ENCODE peak calls at places on chromosomes 13 and 19, in ten cellular contexts. One of them, this sample, is unnamed.

GRCh38 chr13:94323746-94324408 is 155.6 kb downstream of the DCT start:
- DNase-seq in breast epithelium: no peak
- DNase-seq in GM12865: peak; percentile 62
- DNase-seq in cardiac fibroblast: no peak
- DNase-seq in body of pancreas: no peak
- DNase-seq in PC-3: no peak
- DNase-seq in right lobe of liver: no peak
- DNase-seq in adipocyte: no peak
- DNase-seq in naive thymus-derived CD4-positive, alpha-beta T cell: no peak
- DNase-seq in epithelial cell of proximal tubule: no peak
- DNase-seq in this sample: no peak

GRCh38 chr13:69324109-69324886 is 783.3 kb upstream of the ATXN8OS start:
- DNase-seq in breast epithelium: no peak
- DNase-seq in GM12865: peak; percentile 14
- DNase-seq in cardiac fibroblast: peak; percentile 1
- DNase-seq in body of pancreas: no peak
- DNase-seq in PC-3: peak; percentile 42
- DNase-seq in right lobe of liver: no peak
- DNase-seq in adipocyte: peak; percentile 0
- DNase-seq in naive thymus-derived CD4-positive, alpha-beta T cell: no peak
- DNase-seq in epithelial cell of proximal tubule: peak; percentile 12
- DNase-seq in this sample: no peak

GRCh38 chr13:97310809-97311436 is 88.8 kb downstream of the MBNL2 start:
- DNase-seq in breast epithelium: no peak
- DNase-seq in GM12865: no peak
- DNase-seq in cardiac fibroblast: no peak
- DNase-seq in body of pancreas: no peak
- DNase-seq in PC-3: no peak
- DNase-seq in right lobe of liver: no peak
- DNase-seq in adipocyte: no peak
- DNase-seq in naive thymus-derived CD4-positive, alpha-beta T cell: no peak
- DNase-seq in epithelial cell of proximal tubule: no peak
- DNase-seq in this sample: no peak

GRCh38 chr13:113855931-113856715 is 7.8 kb downstream of the GAS6 start:
- DNase-seq in breast epithelium: peak; percentile 39
- DNase-seq in GM12865: no peak
- DNase-seq in cardiac fibroblast: no peak
- DNase-seq in body of pancreas: peak; percentile 1
- DNase-seq in PC-3: no peak
- DNase-seq in right lobe of liver: no peak
- DNase-seq in adipocyte: no peak
- DNase-seq in naive thymus-derived CD4-positive, alpha-beta T cell: no peak
- DNase-seq in epithelial cell of proximal tubule: no peak
- DNase-seq in this sample: no peak

GRCh38 chr13:80084086-80084676 is 256.7 kb downstream of the SPRY2 start:
- DNase-seq in breast epithelium: no peak
- DNase-seq in GM12865: no peak
- DNase-seq in cardiac fibroblast: peak; percentile 98
- DNase-seq in body of pancreas: peak; percentile 13
- DNase-seq in PC-3: peak; percentile 64
- DNase-seq in right lobe of liver: no peak
- DNase-seq in adipocyte: peak; percentile 94
- DNase-seq in naive thymus-derived CD4-positive, alpha-beta T cell: no peak
- DNase-seq in epithelial cell of proximal tubule: peak; percentile 52
- DNase-seq in this sample: no peak

GRCh38 chr19:41412953-41413352 is 14.2 kb downstream of the B3GNT8 start:
- DNase-seq in breast epithelium: no peak
- DNase-seq in GM12865: no peak
- DNase-seq in cardiac fibroblast: no peak
- DNase-seq in body of pancreas: no peak
- DNase-seq in PC-3: no peak
- DNase-seq in right lobe of liver: no peak
- DNase-seq in adipocyte: no peak
- DNase-seq in naive thymus-derived CD4-positive, alpha-beta T cell: no peak
- DNase-seq in epithelial cell of proximal tubule: no peak
- DNase-seq in this sample: no peak

GRCh38 chr13:89454736-89455135 is 1783.6 kb downstream of the SLITRK5 start:
- DNase-seq in breast epithelium: no peak
- DNase-seq in GM12865: no peak
- DNase-seq in cardiac fibroblast: no peak
- DNase-seq in body of pancreas: no peak
- DNase-seq in PC-3: peak; percentile 32
- DNase-seq in right lobe of liver: no peak
- DNase-seq in adipocyte: no peak
- DNase-seq in naive thymus-derived CD4-positive, alpha-beta T cell: no peak
- DNase-seq in epithelial cell of proximal tubule: no peak
- DNase-seq in this sample: no peak

GRCh38 chr13:81395368-81395767 is 1054.4 kb upstream of the SPRY2 start:
- DNase-seq in breast epithelium: no peak
- DNase-seq in GM12865: no peak
- DNase-seq in cardiac fibroblast: no peak
- DNase-seq in body of pancreas: no peak
- DNase-seq in PC-3: no peak
- DNase-seq in right lobe of liver: no peak
- DNase-seq in adipocyte: no peak
- DNase-seq in naive thymus-derived CD4-positive, alpha-beta T cell: no peak
- DNase-seq in epithelial cell of proximal tubule: no peak
- DNase-seq in this sample: no peak

GRCh38 chr19:29188704-29189375 is 24.1 kb downstream of the UQCRFS1 start:
- DNase-seq in breast epithelium: no peak
- DNase-seq in GM12865: no peak
- DNase-seq in cardiac fibroblast: peak; percentile 45
- DNase-seq in body of pancreas: no peak
- DNase-seq in PC-3: no peak
- DNase-seq in right lobe of liver: no peak
- DNase-seq in adipocyte: peak; percentile 4
- DNase-seq in naive thymus-derived CD4-positive, alpha-beta T cell: no peak
- DNase-seq in epithelial cell of proximal tubule: no peak
- DNase-seq in this sample: no peak

GRCh38 chr13:33510350-33510749 is 224.8 kb upstream of the STARD13 start:
- DNase-seq in breast epithelium: no peak
- DNase-seq in GM12865: no peak
- DNase-seq in cardiac fibroblast: no peak
- DNase-seq in body of pancreas: no peak
- DNase-seq in PC-3: no peak
- DNase-seq in right lobe of liver: no peak
- DNase-seq in adipocyte: no peak
- DNase-seq in naive thymus-derived CD4-positive, alpha-beta T cell: no peak
- DNase-seq in epithelial cell of proximal tubule: no peak
- DNase-seq in this sample: no peak

GRCh38 chr13:41199526-41199925 is 5.2 kb upstream of the KBTBD7 start:
- DNase-seq in breast epithelium: no peak
- DNase-seq in GM12865: peak; percentile 15
- DNase-seq in cardiac fibroblast: no peak
- DNase-seq in body of pancreas: no peak
- DNase-seq in PC-3: no peak
- DNase-seq in right lobe of liver: no peak
- DNase-seq in adipocyte: peak; percentile 97
- DNase-seq in naive thymus-derived CD4-positive, alpha-beta T cell: no peak
- DNase-seq in epithelial cell of proximal tubule: no peak
- DNase-seq in this sample: no peak

GRCh38 chr19:58261968-58262921 is 16.5 kb upstream of the ZNF8 start:
- DNase-seq in breast epithelium: no peak
- DNase-seq in GM12865: peak; percentile 18
- DNase-seq in cardiac fibroblast: peak; percentile 29
- DNase-seq in body of pancreas: no peak
- DNase-seq in PC-3: peak; percentile 29
- DNase-seq in right lobe of liver: no peak
- DNase-seq in adipocyte: no peak
- DNase-seq in naive thymus-derived CD4-positive, alpha-beta T cell: no peak
- DNase-seq in epithelial cell of proximal tubule: no peak
- DNase-seq in this sample: no peak

GRCh38 chr19:8085606-8086464 is 33.3 kb downstream of the CCL25 start:
- DNase-seq in breast epithelium: no peak
- DNase-seq in GM12865: no peak
- DNase-seq in cardiac fibroblast: no peak
- DNase-seq in body of pancreas: no peak
- DNase-seq in PC-3: peak; percentile 77
- DNase-seq in right lobe of liver: peak; percentile 79
- DNase-seq in adipocyte: no peak
- DNase-seq in naive thymus-derived CD4-positive, alpha-beta T cell: no peak
- DNase-seq in epithelial cell of proximal tubule: no peak
- DNase-seq in this sample: no peak

GRCh38 chr19:7746903-7747884 is at the start of gene CD209:
- DNase-seq in breast epithelium: peak; percentile 22
- DNase-seq in GM12865: no peak
- DNase-seq in cardiac fibroblast: no peak
- DNase-seq in body of pancreas: no peak
- DNase-seq in PC-3: no peak
- DNase-seq in right lobe of liver: no peak
- DNase-seq in adipocyte: no peak
- DNase-seq in naive thymus-derived CD4-positive, alpha-beta T cell: no peak
- DNase-seq in epithelial cell of proximal tubule: no peak
- DNase-seq in this sample: no peak

GRCh38 chr13:32840840-32841713 is 175.1 kb upstream of the KL start:
- DNase-seq in breast epithelium: no peak
- DNase-seq in GM12865: peak; percentile 88
- DNase-seq in cardiac fibroblast: no peak
- DNase-seq in body of pancreas: no peak
- DNase-seq in PC-3: no peak
- DNase-seq in right lobe of liver: no peak
- DNase-seq in adipocyte: no peak
- DNase-seq in naive thymus-derived CD4-positive, alpha-beta T cell: no peak
- DNase-seq in epithelial cell of proximal tubule: no peak
- DNase-seq in this sample: no peak

GRCh38 chr13:88248393-88248792 is 577.2 kb downstream of the SLITRK5 start:
- DNase-seq in breast epithelium: no peak
- DNase-seq in GM12865: no peak
- DNase-seq in cardiac fibroblast: no peak
- DNase-seq in body of pancreas: no peak
- DNase-seq in PC-3: no peak
- DNase-seq in right lobe of liver: no peak
- DNase-seq in adipocyte: no peak
- DNase-seq in naive thymus-derived CD4-positive, alpha-beta T cell: no peak
- DNase-seq in epithelial cell of proximal tubule: no peak
- DNase-seq in this sample: no peak

GRCh38 chr19:36330226-36330625 is 48.8 kb downstream of the ZFP14 start:
- DNase-seq in breast epithelium: no peak
- DNase-seq in GM12865: no peak
- DNase-seq in cardiac fibroblast: no peak
- DNase-seq in body of pancreas: no peak
- DNase-seq in PC-3: no peak
- DNase-seq in right lobe of liver: no peak
- DNase-seq in adipocyte: no peak
- DNase-seq in naive thymus-derived CD4-positive, alpha-beta T cell: no peak
- DNase-seq in epithelial cell of proximal tubule: no peak
- DNase-seq in this sample: no peak
- H3K4me3 ChIP-seq in breast epithelium: peak overlapping the region; percentile 78
- H3K4me3 ChIP-seq in GM12865: no peak overlapping the region
- H3K4me3 ChIP-seq in cardiac fibroblast: no peak overlapping the region
- H3K4me3 ChIP-seq in body of pancreas: no peak overlapping the region
- H3K4me3 ChIP-seq in PC-3: no peak overlapping the region
- H3K4me3 ChIP-seq in right lobe of liver: no peak overlapping the region
- H3K4me3 ChIP-seq in adipocyte: no peak overlapping the region
- H3K4me3 ChIP-seq in naive thymus-derived CD4-positive, alpha-beta T cell: no peak overlapping the region
- H3K4me3 ChIP-seq in epithelial cell of proximal tubule: peak overlapping the region; percentile 65
- H3K4me3 ChIP-seq in this sample: no peak overlapping the region

DNA sequence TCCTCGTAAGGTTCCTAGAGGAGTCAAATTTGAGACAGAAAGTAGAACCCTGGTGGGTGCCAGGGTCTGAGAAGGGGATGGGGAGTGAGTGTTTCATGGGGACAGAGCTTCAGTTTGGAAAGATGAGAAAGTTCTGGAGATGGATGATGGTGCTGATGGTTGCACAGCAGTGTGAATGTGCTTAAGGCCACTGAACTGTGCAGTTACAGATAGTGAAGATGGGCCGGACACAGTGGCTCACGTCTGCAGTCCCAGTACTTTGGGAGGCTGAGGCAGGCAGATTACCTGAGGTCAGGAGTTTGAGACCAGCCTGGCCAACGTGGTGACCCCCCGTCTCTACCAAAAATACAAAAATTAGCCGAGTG is 917 bp downstream of the SPC24 start:
- DNase-seq in breast epithelium: no peak
- DNase-seq in GM12865: no peak
- DNase-seq in cardiac fibroblast: no peak
- DNase-seq in body of pancreas: no peak
- DNase-seq in PC-3: no peak
- DNase-seq in right lobe of liver: no peak
- DNase-seq in adipocyte: no peak
- DNase-seq in naive thymus-derived CD4-positive, alpha-beta T cell: no peak
- DNase-seq in epithelial cell of proximal tubule: no peak
- DNase-seq in this sample: no peak
- H3K4me3 ChIP-seq in breast epithelium: no peak overlapping the region
- H3K4me3 ChIP-seq in GM12865: peak overlapping the region; percentile 100
- H3K4me3 ChIP-seq in cardiac fibroblast: no peak overlapping the region
- H3K4me3 ChIP-seq in body of pancreas: no peak overlapping the region
- H3K4me3 ChIP-seq in PC-3: peak overlapping the region; percentile 94
- H3K4me3 ChIP-seq in right lobe of liver: no peak overlapping the region
- H3K4me3 ChIP-seq in adipocyte: no peak overlapping the region
- H3K4me3 ChIP-seq in naive thymus-derived CD4-positive, alpha-beta T cell: no peak overlapping the region
- H3K4me3 ChIP-seq in epithelial cell of proximal tubule: peak overlapping the region; percentile 67
- H3K4me3 ChIP-seq in this sample: no peak overlapping the region

DNA sequence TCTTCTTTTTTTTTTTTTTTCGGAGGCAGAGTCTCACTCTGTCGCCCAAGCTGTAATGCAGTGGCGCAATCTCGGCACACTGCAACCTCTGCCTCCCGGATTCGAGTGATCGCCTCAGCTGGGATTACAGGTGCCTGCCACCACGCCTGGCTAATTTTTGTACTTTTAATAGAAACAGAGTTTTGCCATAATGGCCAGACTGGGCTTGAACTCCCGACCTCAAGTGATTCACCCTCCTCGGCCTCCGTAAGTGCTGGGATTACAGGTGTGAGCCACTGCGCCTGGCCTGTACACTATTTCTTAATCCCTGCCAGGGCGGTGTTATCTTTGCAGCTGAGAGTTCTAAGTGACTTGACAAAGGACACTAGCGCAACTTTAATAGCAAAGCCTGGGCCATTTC is 36.9 kb upstream of the LSM14A start:
- DNase-seq in breast epithelium: no peak
- DNase-seq in GM12865: no peak
- DNase-seq in cardiac fibroblast: no peak
- DNase-seq in body of pancreas: peak; percentile 84
- DNase-seq in PC-3: no peak
- DNase-seq in right lobe of liver: no peak
- DNase-seq in adipocyte: no peak
- DNase-seq in naive thymus-derived CD4-positive, alpha-beta T cell: no peak
- DNase-seq in epithelial cell of proximal tubule: peak; percentile 35
- DNase-seq in this sample: peak; percentile 74
- H3K4me3 ChIP-seq in breast epithelium: no peak overlapping the region
- H3K4me3 ChIP-seq in GM12865: peak overlapping the region; percentile 97
- H3K4me3 ChIP-seq in cardiac fibroblast: no peak overlapping the region
- H3K4me3 ChIP-seq in body of pancreas: no peak overlapping the region
- H3K4me3 ChIP-seq in PC-3: no peak overlapping the region
- H3K4me3 ChIP-seq in right lobe of liver: no peak overlapping the region
- H3K4me3 ChIP-seq in adipocyte: no peak overlapping the region
- H3K4me3 ChIP-seq in naive thymus-derived CD4-positive, alpha-beta T cell: peak overlapping the region; percentile 91
- H3K4me3 ChIP-seq in epithelial cell of proximal tubule: no peak overlapping the region
- H3K4me3 ChIP-seq in this sample: no peak overlapping the region

DNA sequence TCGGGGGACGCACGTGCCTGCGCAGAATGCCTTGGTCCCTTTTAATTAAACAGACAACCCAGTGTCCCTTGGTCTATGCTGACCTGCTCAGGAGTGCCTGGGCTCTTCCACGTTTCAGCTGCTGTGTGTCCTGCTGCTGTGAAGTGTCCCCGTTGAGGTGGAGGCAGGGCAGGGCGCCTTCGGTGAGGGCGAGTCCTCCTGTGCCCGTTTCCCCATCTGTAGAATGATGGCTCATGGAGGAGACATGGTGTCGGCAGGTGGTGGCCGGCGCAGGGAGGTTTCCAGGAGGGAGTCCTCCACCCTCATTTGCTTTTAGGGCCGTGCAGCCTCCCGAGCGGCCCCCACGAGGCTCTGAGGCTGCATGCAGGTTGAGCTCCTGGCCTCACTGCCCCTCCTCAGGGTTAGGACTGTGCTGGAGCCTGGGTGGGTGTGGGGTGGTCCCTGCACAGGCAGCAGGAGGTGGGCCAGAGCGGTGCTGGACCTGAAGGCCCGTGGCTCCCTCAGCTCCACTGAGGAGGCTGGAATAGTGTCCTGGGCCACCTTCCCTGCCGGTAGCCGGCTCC is 8.8 kb downstream of the STK11 start:
- DNase-seq in breast epithelium: no peak
- DNase-seq in GM12865: no peak
- DNase-seq in cardiac fibroblast: no peak
- DNase-seq in body of pancreas: no peak
- DNase-seq in PC-3: no peak
- DNase-seq in right lobe of liver: peak; percentile 23
- DNase-seq in adipocyte: no peak
- DNase-seq in naive thymus-derived CD4-positive, alpha-beta T cell: no peak
- DNase-seq in epithelial cell of proximal tubule: no peak
- DNase-seq in this sample: no peak
- H3K4me3 ChIP-seq in breast epithelium: no peak overlapping the region
- H3K4me3 ChIP-seq in GM12865: no peak overlapping the region
- H3K4me3 ChIP-seq in cardiac fibroblast: no peak overlapping the region
- H3K4me3 ChIP-seq in body of pancreas: no peak overlapping the region
- H3K4me3 ChIP-seq in PC-3: no peak overlapping the region
- H3K4me3 ChIP-seq in right lobe of liver: no peak overlapping the region
- H3K4me3 ChIP-seq in adipocyte: no peak overlapping the region
- H3K4me3 ChIP-seq in naive thymus-derived CD4-positive, alpha-beta T cell: no peak overlapping the region
- H3K4me3 ChIP-seq in epithelial cell of proximal tubule: no peak overlapping the region
- H3K4me3 ChIP-seq in this sample: no peak overlapping the region